ENCODE peak calls at places on chromosome 4, in four cellular contexts. One of them, this sample, is unnamed.

GRCh38 chr4:118767109-118767508 is 68.8 kb downstream of the SEC24D start:
- DNase-seq in activated T-cell treated with anti-CD3 and anti-CD28 coated beads, Interleukin-2, amount 50 U/mL, for 72 hours: no peak
- DNase-seq in NCI-H2029 treated with DMSO at 0.1 percent for 48 hours: no peak
- DNase-seq in naive thymus-derived CD4-positive, alpha-beta T cell: no peak
- DNase-seq in this sample: no peak

GRCh38 chr4:1793940-1794808 is 1.1 kb downstream of the FGFR3 start:
- DNase-seq in activated T-cell treated with anti-CD3 and anti-CD28 coated beads, Interleukin-2, amount 50 U/mL, for 72 hours: peak
- DNase-seq in NCI-H2029 treated with DMSO at 0.1 percent for 48 hours: no peak
- DNase-seq in naive thymus-derived CD4-positive, alpha-beta T cell: no peak
- DNase-seq in this sample: peak

GRCh38 chr4:145956288-145956890 is 17.8 kb upstream of the ZNF827 start:
- DNase-seq in activated T-cell treated with anti-CD3 and anti-CD28 coated beads, Interleukin-2, amount 50 U/mL, for 72 hours: peak
- DNase-seq in naive thymus-derived CD4-positive, alpha-beta T cell: no peak
- DNase-seq in NCI-H2029 treated with DMSO at 0.1 percent for 48 hours: peak
- DNase-seq in this sample: peak

GRCh38 chr4:108047199-108047598 is 57.5 kb downstream of the HADH start:
- DNase-seq in activated T-cell treated with anti-CD3 and anti-CD28 coated beads, Interleukin-2, amount 50 U/mL, for 72 hours: no peak
- DNase-seq in naive thymus-derived CD4-positive, alpha-beta T cell: no peak
- DNase-seq in NCI-H2029 treated with DMSO at 0.1 percent for 48 hours: peak
- DNase-seq in this sample: no peak

GRCh38 chr4:15918484-15919129 is 19.9 kb downstream of the FGFBP1 start:
- DNase-seq in NCI-H2029 treated with DMSO at 0.1 percent for 48 hours: peak
- DNase-seq in naive thymus-derived CD4-positive, alpha-beta T cell: no peak
- DNase-seq in activated T-cell treated with anti-CD3 and anti-CD28 coated beads, Interleukin-2, amount 50 U/mL, for 72 hours: no peak
- DNase-seq in this sample: no peak

GRCh38 chr4:8641931-8642650 is 49.5 kb downstream of the CPZ start:
- DNase-seq in naive thymus-derived CD4-positive, alpha-beta T cell: no peak
- DNase-seq in activated T-cell treated with anti-CD3 and anti-CD28 coated beads, Interleukin-2, amount 50 U/mL, for 72 hours: no peak
- DNase-seq in NCI-H2029 treated with DMSO at 0.1 percent for 48 hours: no peak
- DNase-seq in this sample: no peak

GRCh38 chr4:76665139-76665538 is 230.1 kb downstream of the SHROOM3 start:
- DNase-seq in naive thymus-derived CD4-positive, alpha-beta T cell: no peak
- DNase-seq in NCI-H2029 treated with DMSO at 0.1 percent for 48 hours: peak
- DNase-seq in activated T-cell treated with anti-CD3 and anti-CD28 coated beads, Interleukin-2, amount 50 U/mL, for 72 hours: no peak
- DNase-seq in this sample: peak

GRCh38 chr4:98181815-98182214 is 38.5 kb upstream of the STPG2 start:
- DNase-seq in activated T-cell treated with anti-CD3 and anti-CD28 coated beads, Interleukin-2, amount 50 U/mL, for 72 hours: no peak
- DNase-seq in NCI-H2029 treated with DMSO at 0.1 percent for 48 hours: no peak
- DNase-seq in naive thymus-derived CD4-positive, alpha-beta T cell: no peak
- DNase-seq in this sample: peak

GRCh38 chr4:111959202-111959601 is 186.1 kb upstream of the FAM241A start:
- DNase-seq in activated T-cell treated with anti-CD3 and anti-CD28 coated beads, Interleukin-2, amount 50 U/mL, for 72 hours: no peak
- DNase-seq in naive thymus-derived CD4-positive, alpha-beta T cell: no peak
- DNase-seq in NCI-H2029 treated with DMSO at 0.1 percent for 48 hours: no peak
- DNase-seq in this sample: peak

GRCh38 chr4:38516194-38516593 is 147.8 kb upstream of the KLF3 start:
- DNase-seq in activated T-cell treated with anti-CD3 and anti-CD28 coated beads, Interleukin-2, amount 50 U/mL, for 72 hours: no peak
- DNase-seq in naive thymus-derived CD4-positive, alpha-beta T cell: no peak
- DNase-seq in NCI-H2029 treated with DMSO at 0.1 percent for 48 hours: no peak
- DNase-seq in this sample: no peak

GRCh38 chr4:65668201-65669007 is 1.9 kb downstream of the EPHA5 start:
- DNase-seq in NCI-H2029 treated with DMSO at 0.1 percent for 48 hours: no peak
- DNase-seq in naive thymus-derived CD4-positive, alpha-beta T cell: no peak
- DNase-seq in activated T-cell treated with anti-CD3 and anti-CD28 coated beads, Interleukin-2, amount 50 U/mL, for 72 hours: no peak
- DNase-seq in this sample: peak

GRCh38 chr4:110087116-110087708 is 111.2 kb downstream of the ELOVL6 start:
- DNase-seq in activated T-cell treated with anti-CD3 and anti-CD28 coated beads, Interleukin-2, amount 50 U/mL, for 72 hours: no peak
- DNase-seq in naive thymus-derived CD4-positive, alpha-beta T cell: no peak
- DNase-seq in NCI-H2029 treated with DMSO at 0.1 percent for 48 hours: peak
- DNase-seq in this sample: peak

GRCh38 chr4:109966891-109967481 is 54.3 kb downstream of the EGF start:
- DNase-seq in naive thymus-derived CD4-positive, alpha-beta T cell: no peak
- DNase-seq in activated T-cell treated with anti-CD3 and anti-CD28 coated beads, Interleukin-2, amount 50 U/mL, for 72 hours: no peak
- DNase-seq in NCI-H2029 treated with DMSO at 0.1 percent for 48 hours: no peak
- DNase-seq in this sample: no peak

GRCh38 chr4:17662694-17663093 is 48.3 kb downstream of the MED28 start:
- DNase-seq in naive thymus-derived CD4-positive, alpha-beta T cell: no peak
- DNase-seq in activated T-cell treated with anti-CD3 and anti-CD28 coated beads, Interleukin-2, amount 50 U/mL, for 72 hours: no peak
- DNase-seq in NCI-H2029 treated with DMSO at 0.1 percent for 48 hours: no peak
- DNase-seq in this sample: peak

GRCh38 chr4:101200561-101200960 is 146.8 kb downstream of the PPP3CA start:
- DNase-seq in activated T-cell treated with anti-CD3 and anti-CD28 coated beads, Interleukin-2, amount 50 U/mL, for 72 hours: no peak
- DNase-seq in naive thymus-derived CD4-positive, alpha-beta T cell: no peak
- DNase-seq in NCI-H2029 treated with DMSO at 0.1 percent for 48 hours: no peak
- DNase-seq in this sample: peak

GRCh38 chr4:90127223-90127705 is at the start of gene CCSER1:
- DNase-seq in NCI-H2029 treated with DMSO at 0.1 percent for 48 hours: peak
- DNase-seq in activated T-cell treated with anti-CD3 and anti-CD28 coated beads, Interleukin-2, amount 50 U/mL, for 72 hours: peak
- DNase-seq in naive thymus-derived CD4-positive, alpha-beta T cell: peak
- DNase-seq in this sample: peak

GRCh38 chr4:84579410-84579791 is 3.5 kb upstream of the CDS1 start:
- DNase-seq in NCI-H2029 treated with DMSO at 0.1 percent for 48 hours: no peak
- DNase-seq in activated T-cell treated with anti-CD3 and anti-CD28 coated beads, Interleukin-2, amount 50 U/mL, for 72 hours: no peak
- DNase-seq in naive thymus-derived CD4-positive, alpha-beta T cell: no peak
- DNase-seq in this sample: no peak

GRCh38 chr4:79638735-79639134 is 230.7 kb upstream of the GK2 start:
- DNase-seq in NCI-H2029 treated with DMSO at 0.1 percent for 48 hours: no peak
- DNase-seq in activated T-cell treated with anti-CD3 and anti-CD28 coated beads, Interleukin-2, amount 50 U/mL, for 72 hours: no peak
- DNase-seq in naive thymus-derived CD4-positive, alpha-beta T cell: no peak
- DNase-seq in this sample: no peak

GRCh38 chr4:184201179-184201578 is 16.5 kb downstream of the ENPP6 start:
- DNase-seq in activated T-cell treated with anti-CD3 and anti-CD28 coated beads, Interleukin-2, amount 50 U/mL, for 72 hours: no peak
- DNase-seq in NCI-H2029 treated with DMSO at 0.1 percent for 48 hours: no peak
- DNase-seq in naive thymus-derived CD4-positive, alpha-beta T cell: no peak
- DNase-seq in this sample: no peak

GRCh38 chr4:153142700-153143438 is 61.4 kb upstream of the TRIM2 start:
- DNase-seq in naive thymus-derived CD4-positive, alpha-beta T cell: no peak
- DNase-seq in activated T-cell treated with anti-CD3 and anti-CD28 coated beads, Interleukin-2, amount 50 U/mL, for 72 hours: peak
- DNase-seq in NCI-H2029 treated with DMSO at 0.1 percent for 48 hours: peak
- DNase-seq in this sample: peak

GRCh38 chr4:28444886-28445496 is 1584.3 kb downstream of the STIM2 start:
- DNase-seq in naive thymus-derived CD4-positive, alpha-beta T cell: no peak
- DNase-seq in activated T-cell treated with anti-CD3 and anti-CD28 coated beads, Interleukin-2, amount 50 U/mL, for 72 hours: no peak
- DNase-seq in NCI-H2029 treated with DMSO at 0.1 percent for 48 hours: no peak
- DNase-seq in this sample: no peak

GRCh38 chr4:187929024-187929423 is 66.5 kb upstream of the ZFP42 start:
- DNase-seq in activated T-cell treated with anti-CD3 and anti-CD28 coated beads, Interleukin-2, amount 50 U/mL, for 72 hours: no peak
- DNase-seq in NCI-H2029 treated with DMSO at 0.1 percent for 48 hours: no peak
- DNase-seq in naive thymus-derived CD4-positive, alpha-beta T cell: no peak
- DNase-seq in this sample: no peak

GRCh38 chr4:150164956-150165355 is 86.7 kb downstream of the DCLK2 start:
- DNase-seq in NCI-H2029 treated with DMSO at 0.1 percent for 48 hours: peak
- DNase-seq in activated T-cell treated with anti-CD3 and anti-CD28 coated beads, Interleukin-2, amount 50 U/mL, for 72 hours: no peak
- DNase-seq in naive thymus-derived CD4-positive, alpha-beta T cell: no peak
- DNase-seq in this sample: no peak

GRCh38 chr4:36274158-36274557 is 7.3 kb upstream of the DTHD1 start:
- DNase-seq in naive thymus-derived CD4-positive, alpha-beta T cell: no peak
- DNase-seq in NCI-H2029 treated with DMSO at 0.1 percent for 48 hours: no peak
- DNase-seq in activated T-cell treated with anti-CD3 and anti-CD28 coated beads, Interleukin-2, amount 50 U/mL, for 72 hours: no peak
- DNase-seq in this sample: peak

GRCh38 chr4:142238589-142238988 is 602.2 kb downstream of the IL15 start:
- DNase-seq in NCI-H2029 treated with DMSO at 0.1 percent for 48 hours: no peak
- DNase-seq in activated T-cell treated with anti-CD3 and anti-CD28 coated beads, Interleukin-2, amount 50 U/mL, for 72 hours: no peak
- DNase-seq in naive thymus-derived CD4-positive, alpha-beta T cell: no peak
- DNase-seq in this sample: peak

GRCh38 chr4:113394730-113395530 is 345.5 kb downstream of the ANK2 start:
- DNase-seq in activated T-cell treated with anti-CD3 and anti-CD28 coated beads, Interleukin-2, amount 50 U/mL, for 72 hours: peak
- DNase-seq in NCI-H2029 treated with DMSO at 0.1 percent for 48 hours: peak
- DNase-seq in naive thymus-derived CD4-positive, alpha-beta T cell: no peak
- DNase-seq in this sample: peak